ENCODE peak calls at places on chromosomes 11 and 22, in nine cellular contexts. G is NCI-H1105 treated with DMSO at 0.1 percent for 48 hours; T is activated CD4-positive, alpha-beta memory T cell treated with anti-CD3 and anti-CD28 coated beads for 36 hours; H is mesenchymal stem cell; Q is neural crest cell; W is foreskin keratinocyte; V is amniotic stem cell; R is stimulated activated CD4-positive, alpha-beta T cell treated with anti-CD3 and anti-CD28 coated beads, Interleukin-2, amount 100 ng/mL, for 24 hours; Y is HFFc6. D is an unnamed sample.

GRCh38 chr22:35766654-35767580 is 49.2 kb downstream of the APOL5 start:
- DNase-seq in G (peak), T (no peak), H (peak), Q (no peak), W (no peak), V (no peak), R (no peak), Y (no peak), D (no peak)

GRCh38 chr11:27571151-27571840 is 64.7 kb upstream of the LIN7C start:
- DNase-seq in G (no peak), T (no peak), H (peak), Q (no peak), W (no peak), V (peak), R (no peak), Y (peak), D (no peak)

GRCh38 chr11:35785287-35786167 is 123.0 kb downstream of the TRIM44 start:
- DNase-seq in G (no peak), T (no peak), H (no peak), Q (no peak), W (peak), V (no peak), R (no peak), Y (no peak), D (peak)

GRCh38 chr11:27950339-27950738 is 157.6 kb downstream of the KIF18A start:
- DNase-seq in G (no peak), T (no peak), H (no peak), Q (no peak), W (no peak), V (no peak), R (no peak), Y (no peak), D (no peak)

GRCh38 chr11:877565-877964 is 33.0 kb downstream of the CHID1 start:
- DNase-seq in G (no peak), T (peak), H (no peak), Q (no peak), W (no peak), V (no peak), R (peak), Y (no peak), D (no peak)

GRCh38 chr22:46693634-46694422 is 44.2 kb downstream of the CERK start:
- DNase-seq in G (no peak), T (no peak), H (no peak), Q (no peak), W (no peak), V (no peak), R (no peak), Y (no peak), D (no peak)

GRCh38 chr22:50016308-50016987 is 3.9 kb upstream of the IL17REL start:
- DNase-seq in G (no peak), T (no peak), H (no peak), Q (no peak), W (no peak), V (no peak), R (no peak), Y (no peak), D (no peak)

GRCh38 chr11:15793032-15793996 is 563.0 kb downstream of the SOX6 start:
- DNase-seq in G (no peak), T (no peak), H (peak), Q (no peak), W (peak), V (no peak), R (no peak), Y (peak), D (peak)

GRCh38 chr11:8271106-8271886 is 7.6 kb upstream of the LMO1 start:
- DNase-seq in G (no peak), T (no peak), H (no peak), Q (no peak), W (no peak), V (no peak), R (no peak), Y (no peak), D (no peak)

GRCh38 chr11:23201936-23202522 is 341.8 kb upstream of the CCDC179 start:
- DNase-seq in G (no peak), T (no peak), H (no peak), Q (no peak), W (no peak), V (no peak), R (no peak), Y (no peak), D (no peak)

GRCh38 chr11:45500457-45500856 is 165.0 kb downstream of the CHST1 start:
- DNase-seq in G (no peak), T (no peak), H (no peak), Q (peak), W (no peak), V (no peak), R (no peak), Y (no peak), D (no peak)

GRCh38 chr11:1510928-1511327 is 24.3 kb upstream of the MOB2 start:
- DNase-seq in G (no peak), T (no peak), H (no peak), Q (no peak), W (no peak), V (no peak), R (no peak), Y (no peak), D (no peak)

GRCh38 chr11:2376751-2377451 is at the start of gene CD81:
- DNase-seq in G (no peak), T (peak), H (no peak), Q (peak), W (no peak), V (no peak), R (peak), Y (no peak), D (no peak)

GRCh38 chr11:8060801-8061554 is 20.0 kb upstream of the TUB start:
- DNase-seq in G (no peak), T (no peak), H (no peak), Q (no peak), W (no peak), V (no peak), R (no peak), Y (peak), D (peak)

GRCh38 chr22:31577711-31578110 is 81.4 kb downstream of the SFI1 start:
- DNase-seq in G (no peak), T (no peak), H (no peak), Q (no peak), W (no peak), V (no peak), R (no peak), Y (no peak), D (no peak)

GRCh38 chr11:20980736-20981135 is 311.4 kb downstream of the NELL1 start:
- DNase-seq in G (no peak), T (no peak), H (no peak), Q (no peak), W (no peak), V (no peak), R (no peak), Y (no peak), D (no peak)

GRCh38 chr22:35761037-35761436 is 43.4 kb downstream of the APOL5 start:
- DNase-seq in G (no peak), T (no peak), H (no peak), Q (no peak), W (no peak), V (no peak), R (no peak), Y (no peak), D (no peak)

GRCh38 chr11:17775507-17776212 is 41.1 kb downstream of the KCNC1 start:
- DNase-seq in G (no peak), T (no peak), H (no peak), Q (no peak), W (no peak), V (no peak), R (no peak), Y (no peak), D (no peak)

GRCh38 chr22:23106906-23107367 is 34.9 kb downstream of the RSPH14 start:
- DNase-seq in G (no peak), T (no peak), H (no peak), Q (no peak), W (no peak), V (no peak), R (no peak), Y (no peak), D (no peak)

GRCh38 chr22:36027960-36028645 is 521 bp downstream of the RBFOX2 start:
- DNase-seq in G (peak), T (peak), H (no peak), Q (peak), W (no peak), V (no peak), R (peak), Y (no peak), D (peak)

GRCh38 chr22:36454916-36455570 is 26.4 kb downstream of the TXN2 start:
- DNase-seq in G (no peak), T (peak), H (peak), Q (peak), W (peak), V (no peak), R (peak), Y (peak), D (peak)

GRCh38 chr11:124717421-124717785 is 22.3 kb upstream of the NRGN start:
- DNase-seq in G (no peak), T (no peak), H (peak), Q (no peak), W (peak), V (no peak), R (no peak), Y (no peak), D (peak)

GRCh38 chr11:10866893-10867331 is 9.1 kb upstream of the ZBED5 start:
- DNase-seq in G (no peak), T (no peak), H (peak), Q (no peak), W (peak), V (peak), R (no peak), Y (peak), D (no peak)

GRCh38 chr11:113876074-113876797 is 864 bp upstream of the USP28 start:
- DNase-seq in G (no peak), T (no peak), H (no peak), Q (no peak), W (no peak), V (no peak), R (no peak), Y (no peak), D (no peak)